ENCODE peak calls at places on chromosomes 13 and 19, in seven cellular contexts. Q, Z, U, T, N, K and P are unnamed samples.

GRCh38 chr13:27371932-27372331 is 52.5 kb upstream of the GTF3A start:
- DNase-seq in U (no peak), T (no peak), Z (no peak), N (no peak), K (no peak), Q (no peak), P (no peak)

GRCh38 chr19:5706876-5707573 is 12.9 kb downstream of the LONP1 start:
- DNase-seq in Q (no peak), K (no peak), U (no peak), Z (no peak), T (no peak), N (no peak), P (no peak)

GRCh38 chr19:6930190-6930589 is 42.8 kb downstream of the ADGRE1 start:
- DNase-seq in Q (no peak), N (no peak), K (no peak), T (no peak), Z (no peak), U (no peak), P (no peak)

GRCh38 chr13:36438594-36439483 is 6.5 kb downstream of the CCNA1 start:
- DNase-seq in N (no peak), Q (no peak), T (no peak), Z (no peak), K (no peak), U (no peak), P (no peak)

GRCh38 chr19:6828698-6829633 is 56.5 kb downstream of the VAV1 start:
- DNase-seq in N (peak; percentile 79), U (no peak), Z (no peak), Q (peak; percentile 37), T (peak; percentile 97), K (no peak), P (no peak)

GRCh38 chr19:4374451-4375163 is 25.7 kb downstream of the SH3GL1 start:
- DNase-seq in T (peak; percentile 59), N (peak; percentile 97), Z (no peak), K (no peak), Q (peak; percentile 73), U (peak; percentile 87), P (peak; percentile 91)

GRCh38 chr19:42253245-42254082 is 1.5 kb downstream of the ERF start:
- DNase-seq in Z (peak; percentile 73), T (peak; percentile 75), N (peak; percentile 20), Q (peak; percentile 87), U (peak; percentile 26), K (peak; percentile 81), P (peak; percentile 68)

GRCh38 chr13:110412132-110412912 is 105.2 kb downstream of the COL4A2 start:
- DNase-seq in Z (peak; percentile 56), K (peak; percentile 89), U (peak; percentile 100), T (peak; percentile 82), Q (peak; percentile 97), N (peak; percentile 94), P (peak; percentile 100)

GRCh38 chr13:30108216-30108912 is 199.0 kb downstream of the KATNAL1 start:
- DNase-seq in N (peak; percentile 90), K (no peak), T (no peak), Z (no peak), U (no peak), Q (no peak), P (no peak)

GRCh38 chr19:6516018-6516658 is 14.0 kb upstream of the TUBB4A start:
- DNase-seq in Z (peak; percentile 94), K (peak; percentile 95), U (peak; percentile 72), N (peak; percentile 89), T (peak; percentile 99), Q (peak; percentile 99), P (peak; percentile 91)

GRCh38 chr19:6556480-6556879 is 25.7 kb downstream of the TNFSF9 start:
- DNase-seq in N (no peak), Q (no peak), Z (no peak), K (no peak), T (no peak), U (no peak), P (no peak)

GRCh38 chr19:35140898-35141626 is 2.0 kb upstream of the FXYD7 start:
- DNase-seq in T (peak; percentile 98), K (peak; percentile 98), Z (peak; percentile 87), N (peak; percentile 90), Q (peak; percentile 95), U (peak; percentile 86), P (peak; percentile 85)

GRCh38 chr19:53394522-53394973 is 401 bp upstream of the ZNF765 start:
- DNase-seq in Q (peak; percentile 92), Z (no peak), T (peak; percentile 83), U (peak; percentile 61), N (peak; percentile 81), K (no peak), P (peak; percentile 76)

GRCh38 chr13:46795321-46795720 is 1.6 kb downstream of the ESD start:
- DNase-seq in U (no peak), Z (no peak), T (no peak), Q (peak; percentile 36), N (no peak), K (no peak), P (no peak)

GRCh38 chr19:30214651-30215051 is 157.5 kb upstream of the ZNF536 start:
- DNase-seq in N (peak; percentile 49), U (no peak), K (peak; percentile 41), Z (no peak), Q (peak; percentile 31), T (no peak), P (no peak)

GRCh38 chr13:99314640-99315176 is 7.5 kb upstream of the GPR183 start:
- DNase-seq in T (no peak), K (no peak), U (peak; percentile 28), Z (no peak), N (no peak), Q (no peak), P (peak; percentile 50)

DNA sequence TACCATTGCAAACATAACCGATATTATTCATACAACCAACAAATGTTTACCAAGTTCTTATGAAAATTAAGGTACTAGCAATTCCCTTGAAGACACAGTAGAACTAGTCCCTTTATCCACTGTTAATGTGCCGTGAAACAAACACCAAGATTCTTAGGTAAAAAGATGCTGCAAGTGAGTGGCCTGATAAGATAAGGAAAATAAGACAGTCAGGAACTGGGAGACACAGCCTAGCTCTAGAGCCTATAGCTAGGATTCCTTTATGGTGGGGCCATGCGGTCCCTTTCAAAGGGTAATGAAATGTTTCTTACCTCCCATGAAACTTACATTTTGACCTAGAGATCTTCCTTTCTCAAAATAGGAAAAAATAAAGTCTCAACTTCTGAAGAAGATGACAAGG is 658.4 kb upstream of the MIR17HG start:
- DNase-seq in T (no peak), N (no peak), K (no peak), Q (peak; percentile 58), Z (no peak), U (no peak), P (no peak)
- H2BK5ac ChIP-seq in T (no peak overlapping the region), N (no peak overlapping the region), K (no peak overlapping the region), Q (no peak overlapping the region), Z (no peak overlapping the region), U (no peak overlapping the region), P (no peak overlapping the region)

GRCh38 chr13:43470610-43471009 is 316.2 kb downstream of the ENOX1 start:
- DNase-seq in K (no peak), U (peak; percentile 4), N (no peak), Z (no peak), Q (no peak), T (no peak), P (no peak)
- H2BK5ac ChIP-seq in K (no peak overlapping the region), U (no peak overlapping the region), N (no peak overlapping the region), Z (no peak overlapping the region), Q (no peak overlapping the region), T (no peak overlapping the region), P (no peak overlapping the region)

GRCh38 chr13:111852701-111853100 is 214.2 kb upstream of the SOX1 start:
- DNase-seq in T (no peak), U (no peak), K (peak; percentile 45), N (no peak), Q (peak; percentile 40), Z (no peak), P (no peak)
- H2BK5ac ChIP-seq in T (no peak overlapping the region), U (no peak overlapping the region), K (no peak overlapping the region), N (no peak overlapping the region), Q (no peak overlapping the region), Z (no peak overlapping the region), P (no peak overlapping the region)

GRCh38 chr19:28142258-28142657 is 1070.7 kb downstream of the UQCRFS1 start:
- DNase-seq in T (no peak), K (no peak), Z (no peak), U (no peak), N (no peak), Q (no peak), P (no peak)

GRCh38 chr19:28140201-28140600 is 1072.8 kb downstream of the UQCRFS1 start:
- DNase-seq in K (no peak), U (no peak), Q (peak; percentile 74), N (no peak), Z (no peak), T (no peak), P (no peak)

GRCh38 chr19:28137772-28138171 is 1075.2 kb downstream of the UQCRFS1 start:
- DNase-seq in K (no peak), T (no peak), N (no peak), U (no peak), Z (no peak), Q (peak; percentile 60), P (no peak)

DNA sequence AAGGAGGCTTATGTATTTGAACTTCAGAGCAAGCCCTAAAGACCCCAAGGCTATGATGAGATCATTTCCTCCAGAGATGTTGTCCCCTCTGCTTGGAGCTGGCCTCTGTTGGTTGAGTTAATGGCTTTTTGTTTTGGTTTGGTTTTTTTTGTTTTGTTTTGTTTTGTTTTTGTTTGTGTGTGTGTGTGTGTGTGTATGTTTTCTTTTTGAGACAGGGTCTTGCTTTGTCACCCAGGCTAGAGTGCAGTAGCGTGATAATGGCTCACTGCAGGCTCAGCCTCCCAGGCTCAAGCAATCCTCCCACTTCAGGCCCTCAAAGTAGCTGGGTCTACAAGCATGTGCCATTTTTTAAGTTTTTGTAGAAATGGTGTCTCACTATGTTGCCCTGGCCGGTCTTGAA is 1076.2 kb downstream of the UQCRFS1 start:
- DNase-seq in N (no peak), K (no peak), Q (peak; percentile 64), Z (no peak), U (no peak), T (no peak), P (no peak)
- H2BK5ac ChIP-seq in N (peak overlapping the region; percentile 97), K (no peak overlapping the region), Q (no peak overlapping the region), Z (no peak overlapping the region), U (no peak overlapping the region), T (no peak overlapping the region), P (no peak overlapping the region)

DNA sequence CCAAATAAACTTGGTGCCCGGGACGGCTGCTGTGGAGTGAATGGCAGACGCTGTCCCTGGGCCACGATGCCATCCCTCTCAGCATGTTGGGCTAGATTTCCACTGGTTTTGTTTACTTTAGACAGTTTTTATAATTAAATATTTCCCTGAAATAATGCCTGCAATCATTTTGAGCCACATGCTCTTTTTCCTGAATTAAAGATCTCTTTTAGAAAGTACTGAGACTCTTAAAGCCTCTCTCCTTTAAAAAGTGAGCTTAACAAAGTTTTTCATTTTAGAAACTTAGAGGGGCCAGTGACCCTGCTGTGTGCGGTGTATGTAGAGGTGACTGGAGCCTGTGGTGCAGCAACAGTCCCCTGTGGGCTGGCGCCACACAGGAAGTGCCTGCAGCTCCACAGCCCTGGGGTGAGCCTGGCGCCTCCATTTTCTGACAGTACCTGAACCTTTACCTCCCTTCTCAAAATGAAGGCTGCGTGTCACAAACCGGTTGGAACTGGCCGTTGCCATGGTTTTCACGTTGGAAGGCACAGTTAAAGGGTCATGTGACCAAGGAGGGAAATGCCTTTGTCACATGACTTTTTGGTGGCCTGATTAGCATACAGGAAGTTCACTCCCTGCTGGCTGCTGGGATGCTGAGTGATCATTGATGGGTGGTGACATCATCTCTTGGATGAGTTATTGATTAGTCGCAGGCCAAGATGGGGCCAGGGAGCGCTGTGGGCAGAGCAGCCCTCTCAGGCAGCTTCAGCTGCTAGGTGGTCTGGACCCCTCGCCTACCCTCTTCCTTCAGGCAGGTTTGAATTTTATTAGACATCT is 26.3 kb downstream of the TSSK6 start:
- DNase-seq in Z (peak; percentile 66), T (peak; percentile 91), Q (peak; percentile 100), K (peak; percentile 87), U (peak; percentile 96), N (peak; percentile 82), P (peak; percentile 91)
- H2BK5ac ChIP-seq in Z (no peak overlapping the region), T (no peak overlapping the region), Q (no peak overlapping the region), K (peak overlapping the region; percentile 88), U (peak overlapping the region; percentile 73), N (peak overlapping the region; percentile 42), P (no peak overlapping the region)